ENCODE peak calls at places on chromosomes 12 and 14, in ten cellular contexts. F, N, H, L, A, B, Y, V, O and J are unnamed samples.

GRCh38 chr12:64098709-64099354 is 123.3 kb downstream of the KICS2 start:
- DNase-seq in F (no peak), H (no peak), Y (no peak), B (no peak), A (peak; percentile 35), O (no peak), L (no peak), N (no peak), V (peak; percentile 62), J (no peak)

GRCh38 chr12:122963928-122964240 is 2.4 kb downstream of the ABCB9 start:
- DNase-seq in Y (no peak), F (no peak), V (no peak), L (no peak), O (peak; percentile 56), B (no peak), A (no peak), N (no peak), H (no peak), J (no peak)

GRCh38 chr12:16347391-16348298 is at the start of gene MGST1:
- DNase-seq in O (peak; percentile 78), B (peak; percentile 37), F (peak; percentile 85), A (peak; percentile 30), Y (peak; percentile 34), H (no peak), L (peak; percentile 37), N (peak; percentile 70), V (peak; percentile 87), J (no peak)

GRCh38 chr12:29428630-29429029 is 47.7 kb upstream of the ERGIC2 start:
- DNase-seq in F (no peak), Y (peak; percentile 69), N (no peak), B (no peak), V (no peak), A (peak; percentile 40), H (no peak), L (peak; percentile 10), O (no peak), J (no peak)

GRCh38 chr12:45695035-45695434 is 34.5 kb upstream of the ARID2 start:
- DNase-seq in Y (no peak), H (no peak), O (no peak), B (no peak), F (no peak), A (no peak), L (no peak), V (no peak), N (no peak), J (no peak)

GRCh38 chr14:76759589-76759988 is 1.7 kb upstream of the VASH1 start:
- DNase-seq in A (no peak), F (no peak), B (no peak), O (no peak), L (peak; percentile 11), N (no peak), Y (no peak), H (no peak), V (no peak), J (no peak)

GRCh38 chr14:51157012-51157411 is 62.1 kb upstream of the TRIM9 start:
- DNase-seq in F (peak; percentile 27), L (peak; percentile 29), N (peak; percentile 15), V (no peak), A (no peak), H (no peak), O (no peak), Y (peak; percentile 18), B (no peak), J (no peak)

GRCh38 chr12:16281157-16281556 is 3.7 kb upstream of the SLC15A5 start:
- DNase-seq in F (no peak), N (no peak), V (no peak), Y (no peak), H (no peak), O (no peak), A (no peak), L (no peak), B (no peak), J (no peak)

GRCh38 chr12:130765186-130765659 is 49.1 kb upstream of the RIMBP2 start:
- DNase-seq in F (peak; percentile 14), A (no peak), Y (peak; percentile 12), L (no peak), B (peak; percentile 27), V (no peak), N (peak; percentile 48), O (no peak), H (no peak), J (no peak)

GRCh38 chr14:31402764-31403163 is 17.6 kb downstream of the HEATR5A start:
- DNase-seq in Y (no peak), V (no peak), L (no peak), O (no peak), F (no peak), H (no peak), B (no peak), N (no peak), A (no peak), J (no peak)

GRCh38 chr14:87044807-87045206 is 948.2 kb downstream of the GALC start:
- DNase-seq in Y (no peak), N (no peak), F (no peak), O (no peak), B (no peak), H (no peak), L (no peak), V (no peak), A (no peak), J (no peak)

GRCh38 chr14:55974046-55974582 is 144.1 kb upstream of the PELI2 start:
- DNase-seq in F (no peak), H (no peak), N (no peak), A (no peak), B (no peak), O (no peak), Y (no peak), V (no peak), L (no peak), J (no peak)

GRCh38 chr12:98221243-98221808 is 294.1 kb upstream of the TMPO start:
- DNase-seq in A (no peak), L (no peak), O (no peak), B (no peak), F (no peak), V (no peak), Y (no peak), H (no peak), N (no peak), J (no peak)

GRCh38 chr12:57263096-57263495 is 12.1 kb upstream of the STAC3 start:
- DNase-seq in A (no peak), F (no peak), V (no peak), Y (no peak), L (no peak), H (no peak), B (no peak), N (no peak), O (no peak), J (no peak)

GRCh38 chr12:27119797-27120196 is 37.4 kb upstream of the C12orf71 start:
- DNase-seq in O (no peak), A (no peak), V (no peak), H (no peak), B (no peak), Y (no peak), F (no peak), N (no peak), L (no peak), J (no peak)
- TF ChIP-seq CTCF in O (no peak), A (no peak), V (no peak), H (no peak), B (no peak), Y (no peak), F (no peak), N (no peak), L (no peak), J (no peak)

DNA sequence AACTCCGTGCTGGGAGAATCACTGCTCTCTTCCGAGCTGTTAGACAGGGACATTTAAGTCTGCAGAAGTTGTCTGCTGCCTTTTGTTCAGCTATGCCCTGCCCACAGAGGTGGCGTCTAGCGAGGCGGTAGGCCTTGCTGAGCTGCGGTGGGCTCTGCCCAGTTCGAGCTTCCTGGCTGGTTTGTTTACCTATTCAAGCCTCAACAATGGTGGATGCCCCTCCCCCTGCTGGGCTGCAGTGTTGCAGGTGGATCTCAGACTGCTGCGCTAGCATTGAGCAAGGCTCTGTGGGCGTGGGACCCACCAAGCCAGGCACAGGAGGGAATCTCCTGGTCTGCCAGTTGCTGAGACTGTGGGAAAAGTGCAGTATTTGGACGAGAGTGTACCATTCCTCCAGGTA is 43.7 kb downstream of the GPR137C start:
- DNase-seq in Y (no peak), O (no peak), A (no peak), N (no peak), V (no peak), H (no peak), L (no peak), F (no peak), B (no peak), J (no peak)
- TF ChIP-seq CTCF in Y (no peak), O (no peak), A (no peak), N (no peak), V (no peak), H (no peak), L (no peak), F (no peak), B (no peak), J (no peak)

GRCh38 chr14:32934891-32935633 is 3.6 kb upstream of the NPAS3 start:
- DNase-seq in B (no peak), O (no peak), V (no peak), Y (no peak), H (no peak), L (peak; percentile 27), A (no peak), F (peak; percentile 40), N (no peak), J (no peak)

GRCh38 chr14:32933943-32934890 is 4.5 kb upstream of the NPAS3 start:
- DNase-seq in V (no peak), H (no peak), N (no peak), L (peak; percentile 24), Y (no peak), A (no peak), B (no peak), F (peak; percentile 70), O (peak; percentile 15), J (no peak)

GRCh38 chr14:32932921-32933622 is 5.6 kb upstream of the NPAS3 start:
- DNase-seq in Y (no peak), H (no peak), F (peak; percentile 29), V (no peak), O (peak; percentile 14), N (no peak), L (peak; percentile 16), A (no peak), B (no peak), J (no peak)

GRCh38 chr14:32932302-32932920 is 6.3 kb upstream of the NPAS3 start:
- DNase-seq in L (no peak), B (no peak), H (no peak), Y (no peak), A (no peak), N (no peak), F (no peak), O (no peak), V (no peak), J (no peak)

DNA sequence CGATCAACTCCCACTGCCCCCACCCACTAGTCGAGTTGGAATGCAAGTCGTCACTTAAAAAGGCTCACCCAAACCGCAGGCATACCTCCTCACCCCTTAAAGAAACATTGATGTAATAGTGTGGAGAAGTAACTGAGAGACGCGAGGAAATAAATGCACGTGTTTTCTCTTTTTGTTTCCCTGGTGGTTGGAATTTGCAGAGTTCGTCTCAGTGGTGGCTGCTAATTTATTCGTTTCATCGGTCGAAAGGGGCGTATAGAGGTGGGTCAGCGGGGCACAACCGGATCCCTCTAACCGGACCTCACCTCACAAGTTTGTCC is 5.1 kb upstream of the NPAS3 start:
- DNase-seq in L (no peak), O (no peak), A (no peak), N (no peak), H (no peak), B (no peak), F (no peak), V (no peak), Y (no peak), J (no peak)
- TF ChIP-seq CTCF in L (no peak), O (no peak), A (no peak), N (no peak), H (no peak), B (no peak), F (no peak), V (peak; percentile 31), Y (no peak), J (no peak)

GRCh38 chr12:67457799-67458680 is 188.9 kb downstream of the CAND1 start:
- DNase-seq in V (no peak), H (no peak), F (no peak), Y (no peak), B (no peak), N (no peak), L (peak; percentile 12), O (no peak), A (no peak), J (no peak)
- TF ChIP-seq CTCF in V (peak; percentile 42), H (no peak), F (peak; percentile 46), Y (no peak), B (peak; percentile 49), N (peak; percentile 50), L (peak; percentile 13), O (no peak), A (peak; percentile 29), J (no peak)